ENCODE peak calls at places on chromosomes 6 and 20, in eight cellular contexts. X is nucleus accumbens; Q is posterior vena cava; I is stimulated activated CD4-positive, alpha-beta T cell treated with anti-CD3 and anti-CD28 coated beads, Interleukin-15, amount 100 ng/mL, for 24 hours; W is HT1080; F is T follicular helper cell; N is psoas muscle; G is HCT116. Y is an unnamed sample.

GRCh38 chr20:50982372-50982771 is 23.8 kb downstream of the MOCS3 start:
- DNase-seq in X (no peak), Q (peak), I (no peak), W (peak), F (no peak), N (no peak), G (no peak), Y (no peak)

GRCh38 chr6:79947191-79948173 is at the start of gene ELOVL4:
- DNase-seq in X (peak), Q (peak), I (peak), W (peak), F (peak), N (peak), G (no peak), Y (peak)

GRCh38 chr6:84269947-84270733 is 42.7 kb upstream of the CEP162 start:
- DNase-seq in X (no peak), Q (no peak), I (no peak), W (no peak), F (no peak), N (no peak), G (no peak), Y (no peak)

GRCh38 chr20:4688342-4688741 is 33.4 kb upstream of the PRND start:
- DNase-seq in X (no peak), Q (no peak), I (no peak), W (no peak), F (no peak), N (no peak), G (no peak), Y (no peak)

GRCh38 chr20:59405226-59405815 is 104.9 kb downstream of the EDN3 start:
- DNase-seq in X (no peak), Q (no peak), I (no peak), W (no peak), F (no peak), N (no peak), G (no peak), Y (no peak)

GRCh38 chr6:40343318-40343886 is 243.8 kb downstream of the LRFN2 start:
- DNase-seq in X (no peak), Q (no peak), I (no peak), W (no peak), F (no peak), N (no peak), G (no peak), Y (no peak)

GRCh38 chr20:50690562-50690978 is 772 bp downstream of the RIPOR3 start:
- DNase-seq in X (no peak), Q (no peak), I (no peak), W (no peak), F (no peak), N (no peak), G (no peak), Y (peak)

GRCh38 chr20:57389695-57390603 is 1.2 kb upstream of the RBM38 start:
- DNase-seq in X (no peak), Q (peak), I (peak), W (no peak), F (no peak), N (peak), G (no peak), Y (peak)

GRCh38 chr20:58058421-58059140 is 169.9 kb downstream of the ANKRD60 start:
- DNase-seq in X (no peak), Q (peak), I (no peak), W (no peak), F (no peak), N (no peak), G (no peak), Y (no peak)

Y was measured in Right ventricle myocardium superior.